ENCODE peak calls at places on chromosomes 4 and X, in seven cellular contexts. S is mesenteric fat pad; T is LoVo; V is activated CD8-positive, alpha-beta memory T cell treated with anti-CD3 and anti-CD28 coated beads for 4 hours; H is amygdala; W is ovary; D is fibroblast of lung. N is an unnamed sample.

GRCh38 chrX:108032944-108033343 is 11.9 kb upstream of the VSIG1 start:
- DNase-seq in S (no peak), T (no peak), V (no peak), H (no peak), W (no peak), D (no peak), N (no peak)

GRCh38 chr4:150283689-150284088 is 205.4 kb downstream of the DCLK2 start:
- DNase-seq in S (no peak), T (no peak), V (no peak), H (no peak), W (no peak), D (peak), N (no peak)

GRCh38 chr4:7788193-7788592 is 151.5 kb downstream of the AFAP1 start:
- DNase-seq in S (no peak), T (no peak), V (no peak), H (no peak), W (no peak), D (no peak), N (no peak)

GRCh38 chr4:177461606-177462005 is 19.4 kb upstream of the AGA start:
- DNase-seq in S (no peak), T (no peak), V (no peak), H (no peak), W (no peak), D (peak), N (no peak)

GRCh38 chr4:153481474-153481873 is 15.3 kb downstream of the TMEM131L start:
- DNase-seq in S (no peak), T (no peak), V (no peak), H (no peak), W (no peak), D (no peak), N (no peak)

GRCh38 chr4:77593993-77594392 is 11.6 kb upstream of the CXCL13 start:
- DNase-seq in S (no peak), T (no peak), V (no peak), H (no peak), W (no peak), D (peak), N (no peak)

GRCh38 chr4:76016383-76016782 is 6.9 kb downstream of the CXCL10 start:
- DNase-seq in S (no peak), T (no peak), V (no peak), H (no peak), W (no peak), D (no peak), N (peak)

GRCh38 chrX:121641560-121641959 is 594.1 kb downstream of the GLUD2 start:
- DNase-seq in S (no peak), T (no peak), V (no peak), H (no peak), W (no peak), D (peak), N (no peak)

GRCh38 chr4:153684182-153685073 is at the start of gene TLR2:
- DNase-seq in S (peak), T (peak), V (peak), H (no peak), W (peak), D (peak), N (peak)

GRCh38 chrX:149871940-149872339 is 9.0 kb upstream of the MAGEA8 start:
- DNase-seq in S (no peak), T (no peak), V (peak), H (no peak), W (no peak), D (peak), N (peak)

GRCh38 chr4:140153744-140154571 is at the start of gene MAML3:
- DNase-seq in S (peak), T (peak), V (peak), H (peak), W (peak), D (peak), N (peak)

GRCh38 chr4:84050014-84050413 is 449.1 kb downstream of the NKX6-1 start:
- DNase-seq in S (no peak), T (no peak), V (no peak), H (no peak), W (no peak), D (no peak), N (no peak)

GRCh38 chr4:2886622-2887021 is 43.0 kb downstream of the ADD1 start:
- DNase-seq in S (no peak), T (no peak), V (no peak), H (no peak), W (no peak), D (no peak), N (no peak)

GRCh38 chrX:136199365-136199764 is 51.8 kb downstream of the MAP7D3 start:
- DNase-seq in S (no peak), T (no peak), V (no peak), H (no peak), W (no peak), D (peak), N (no peak)

GRCh38 chr4:182188622-182189021 is 54.6 kb upstream of the TENM3 start:
- DNase-seq in S (no peak), T (peak), V (no peak), H (no peak), W (no peak), D (peak), N (no peak)

GRCh38 chrX:53223955-53224859 is 800 bp downstream of the KDM5C start:
- DNase-seq in S (no peak), T (peak), V (no peak), H (no peak), W (no peak), D (peak), N (peak)

GRCh38 chr4:47031011-47031678 is at the start of gene GABRB1:
- DNase-seq in S (no peak), T (peak), V (no peak), H (peak), W (peak), D (peak), N (peak)

GRCh38 chr4:99324978-99325377 is 3.8 kb upstream of the ADH1B start:
- DNase-seq in S (no peak), T (no peak), V (no peak), H (no peak), W (peak), D (peak), N (no peak)

GRCh38 chrX:40471965-40472648 is 108.7 kb upstream of the ATP6AP2 start:
- DNase-seq in S (no peak), T (no peak), V (no peak), H (peak), W (peak), D (peak), N (peak)